ENCODE peak calls at places on chromosome 16, in five cellular contexts. M, G, W, H and C are unnamed samples.

GRCh38 chr16:57277586-57277985 is 6.9 kb downstream of the PLLP start:
- DNase-seq in G (no peak), M (peak), H (peak), W (peak), C (no peak)

GRCh38 chr16:4801962-4802658 is at the start of gene ROGDI:
- DNase-seq in G (peak), M (peak), W (peak), H (peak), C (peak)

GRCh38 chr16:56603589-56603988 is 4.8 kb upstream of the MT2A start:
- DNase-seq in G (peak), H (no peak), M (peak), W (peak), C (peak)

GRCh38 chr16:3520398-3520797 is 19.6 kb downstream of the CLUAP1 start:
- DNase-seq in W (no peak), M (no peak), G (no peak), H (no peak), C (no peak)

GRCh38 chr16:71456801-71457200 is 5.2 kb downstream of the ZNF23 start:
- DNase-seq in G (no peak), H (no peak), M (no peak), W (no peak), C (no peak)

GRCh38 chr16:4101421-4102275 is 14.6 kb downstream of the ADCY9 start:
- DNase-seq in M (no peak), H (no peak), W (no peak), G (no peak), C (no peak)

GRCh38 chr16:20061132-20061531 is 12.6 kb downstream of the GPR139 start:
- DNase-seq in G (no peak), W (no peak), M (no peak), H (no peak), C (no peak)

GRCh38 chr16:70018254-70018653 is 67.1 kb downstream of the CLEC18A start:
- DNase-seq in H (peak), M (peak), W (no peak), G (no peak), C (peak)

GRCh38 chr16:4358831-4359561 is 7.9 kb upstream of the PAM16 start:
- DNase-seq in G (peak), W (peak), M (no peak), H (peak), C (peak)

GRCh38 chr16:78437352-78437968 is 338.0 kb downstream of the WWOX start:
- DNase-seq in W (peak), H (peak), M (no peak), G (peak), C (peak)

GRCh38 chr16:4327782-4328579 is 12.1 kb downstream of the GLIS2 start:
- DNase-seq in W (peak), M (peak), G (peak), H (peak), C (peak)

GRCh38 chr16:54422159-54422558 is 135.6 kb upstream of the IRX3 start:
- DNase-seq in H (no peak), G (peak), M (no peak), W (no peak), C (no peak)

GRCh38 chr16:54421220-54421619 is 134.6 kb upstream of the IRX3 start:
- DNase-seq in G (no peak), H (no peak), W (no peak), M (no peak), C (no peak)

GRCh38 chr16:54424043-54424451 is 137.5 kb upstream of the IRX3 start:
- DNase-seq in G (no peak), H (no peak), M (no peak), W (no peak), C (no peak)

GRCh38 chr16:54425068-54425467 is 138.5 kb upstream of the IRX3 start:
- DNase-seq in M (no peak), G (no peak), H (no peak), W (no peak), C (no peak)

GRCh38 chr16:54422569-54422978 is 136.0 kb upstream of the IRX3 start:
- DNase-seq in H (no peak), M (no peak), G (no peak), W (no peak), C (no peak)
- H3K4me3 ChIP-seq in H (no peak), M (no peak), G (no peak), W (no peak), C (no peak)

DNA sequence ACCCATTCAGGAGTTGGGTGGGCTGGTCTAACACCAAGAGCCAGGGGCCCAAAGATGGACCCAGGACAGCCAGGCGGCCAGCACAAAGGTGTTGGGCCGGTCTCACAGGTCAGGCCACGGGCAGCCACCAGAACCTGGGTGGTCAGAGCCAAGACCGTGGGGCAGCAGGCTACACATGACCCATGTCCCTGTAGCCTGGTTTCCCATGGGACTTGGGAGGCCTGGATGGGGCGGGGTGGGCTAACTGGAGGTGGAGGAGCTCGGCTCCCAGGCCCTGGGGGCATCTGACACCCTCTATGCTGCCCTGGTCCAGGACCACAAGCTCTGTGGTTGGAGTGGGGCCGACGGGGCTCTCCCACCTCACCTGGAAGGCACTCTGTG is 17.2 kb downstream of the CTU2 start:
- DNase-seq in W (no peak), M (no peak), H (no peak), G (no peak), C (no peak)
- H3K27ac ChIP-seq in W (no peak), M (no peak), H (no peak), G (no peak), C (no peak)

DNA sequence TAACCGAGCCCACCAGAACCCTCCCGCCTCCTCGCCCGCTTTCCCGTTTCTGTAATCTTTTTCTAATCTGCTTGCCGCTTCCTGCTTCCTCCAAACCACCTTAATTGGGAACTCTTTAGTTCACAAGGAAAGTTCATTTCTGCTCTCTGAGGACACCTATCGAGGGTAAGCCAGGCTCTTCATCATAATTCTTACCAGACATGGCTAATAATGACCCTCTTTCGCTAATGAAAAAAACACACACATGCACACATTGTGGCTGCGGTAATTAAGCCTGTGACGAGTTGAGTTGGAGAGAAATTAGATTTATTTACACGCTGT is 100.7 kb downstream of the ZNF423 start:
- DNase-seq in H (no peak), G (no peak), W (peak), M (peak), C (peak)
- H3K4me3 ChIP-seq in H (no peak), G (no peak), W (peak), M (no peak), C (no peak)

GRCh38 chr16:23500212-23500865 is 10.0 kb downstream of the GGA2 start:
- DNase-seq in G (peak), M (no peak), H (no peak), W (peak), C (peak)

GRCh38 chr16:23498863-23499262 is 11.4 kb downstream of the GGA2 start:
- DNase-seq in M (no peak), H (no peak), G (no peak), W (no peak), C (no peak)

GRCh38 chr16:23499801-23500200 is 10.5 kb downstream of the GGA2 start:
- DNase-seq in G (peak), H (no peak), W (no peak), M (no peak), C (no peak)

GRCh38 chr16:23496826-23497542 is 13.3 kb downstream of the GGA2 start:
- DNase-seq in M (no peak), G (peak), H (no peak), W (no peak), C (peak)

GRCh38 chr16:23497543-23497868 is 12.8 kb downstream of the GGA2 start:
- DNase-seq in H (no peak), M (no peak), W (no peak), G (no peak), C (no peak)
- H3K27ac ChIP-seq in H (no peak), M (no peak), W (no peak), G (peak), C (no peak)

DNA sequence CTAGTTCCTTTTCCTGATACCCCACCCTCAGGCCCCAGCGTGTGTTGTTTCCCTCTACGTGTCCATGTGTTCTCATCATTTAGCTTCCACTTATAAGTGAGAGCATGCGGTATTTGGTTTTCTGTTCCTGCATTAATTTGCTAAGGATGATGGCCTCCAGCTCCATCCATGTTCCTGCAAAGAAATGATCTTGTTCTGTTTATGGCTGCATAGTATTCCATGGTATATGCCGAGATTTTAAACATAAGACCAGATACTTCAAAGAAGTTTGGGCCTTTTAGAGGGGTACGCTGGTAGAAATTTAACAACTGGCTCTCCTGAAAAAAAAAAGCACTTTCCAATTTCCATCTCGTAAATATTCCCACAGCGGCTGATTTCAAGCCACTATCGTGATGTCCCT is 59.8 kb downstream of the IRF8 start:
- DNase-seq in G (no peak), H (no peak), M (no peak), W (no peak), C (no peak)
- H3K4me3 ChIP-seq in G (no peak), H (no peak), M (no peak), W (no peak), C (no peak)

GRCh38 chr16:2016407-2016922 is 3.1 kb upstream of the NPW start:
- DNase-seq in W (no peak), G (no peak), M (peak), H (no peak), C (no peak)

GRCh38 chr16:2019500-2019899 is at the start of gene NPW:
- DNase-seq in W (no peak), M (no peak), H (no peak), G (no peak), C (no peak)

GRCh38 chr16:2015117-2015946 is 4.3 kb upstream of the NPW start:
- DNase-seq in H (no peak), G (no peak), W (peak), M (peak), C (peak)

GRCh38 chr16:2013527-2013926 is 3.9 kb upstream of the ZNF598 start:
- DNase-seq in H (no peak), W (no peak), M (no peak), G (no peak), C (no peak)

DNA sequence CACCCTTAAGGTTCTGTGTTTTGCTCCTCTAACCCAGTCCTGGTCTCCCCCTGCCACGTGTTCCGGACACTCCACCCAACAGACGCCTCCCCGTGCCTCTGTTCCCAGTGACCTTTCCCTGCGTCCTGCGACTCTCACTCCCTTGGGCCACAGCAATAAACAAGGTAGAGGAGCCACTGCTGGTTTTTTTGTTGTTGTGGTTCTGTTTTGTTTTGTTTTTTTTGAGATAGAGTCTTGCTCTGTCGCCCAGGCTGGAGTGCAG is 3.7 kb upstream of the NPW start:
- DNase-seq in W (no peak), H (no peak), M (no peak), G (no peak), C (no peak)
- H3K27ac ChIP-seq in W (peak), H (no peak), M (no peak), G (no peak), C (peak)

DNA sequence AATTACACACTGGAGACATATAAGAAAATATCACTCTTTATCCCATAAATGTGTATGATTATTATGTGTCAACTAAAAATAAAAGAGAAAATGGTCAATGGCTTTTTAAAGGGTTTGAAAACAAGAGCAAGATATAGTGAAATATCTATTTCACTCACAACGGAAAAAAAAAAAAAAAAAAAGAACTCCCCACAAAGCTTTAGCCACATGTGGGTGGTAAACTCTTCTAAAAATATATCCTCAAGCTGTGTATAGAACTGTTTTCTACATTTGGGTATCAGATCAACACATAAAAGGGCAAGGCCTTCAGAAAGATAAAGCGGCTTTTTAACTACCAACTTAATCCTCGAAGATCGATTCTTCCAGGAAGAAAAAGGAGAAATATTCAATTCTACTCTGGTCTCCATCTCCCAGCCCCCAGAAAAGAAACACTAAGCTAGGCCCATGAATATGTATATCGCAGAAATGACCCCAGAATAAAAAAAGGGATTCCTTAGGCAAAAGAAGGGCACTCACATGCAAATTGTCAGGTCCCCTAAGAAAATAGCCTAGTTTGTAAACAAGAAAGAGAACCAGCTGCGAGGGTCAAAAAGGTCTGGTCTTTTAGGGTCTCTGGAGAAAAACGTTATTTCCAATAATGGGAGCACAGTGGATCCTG is 4.4 kb downstream of the LITAF start:
- DNase-seq in H (no peak), G (no peak), M (peak), W (no peak), C (no peak)
- H3K4me3 ChIP-seq in H (peak), G (no peak), M (peak), W (no peak), C (no peak)

DNA sequence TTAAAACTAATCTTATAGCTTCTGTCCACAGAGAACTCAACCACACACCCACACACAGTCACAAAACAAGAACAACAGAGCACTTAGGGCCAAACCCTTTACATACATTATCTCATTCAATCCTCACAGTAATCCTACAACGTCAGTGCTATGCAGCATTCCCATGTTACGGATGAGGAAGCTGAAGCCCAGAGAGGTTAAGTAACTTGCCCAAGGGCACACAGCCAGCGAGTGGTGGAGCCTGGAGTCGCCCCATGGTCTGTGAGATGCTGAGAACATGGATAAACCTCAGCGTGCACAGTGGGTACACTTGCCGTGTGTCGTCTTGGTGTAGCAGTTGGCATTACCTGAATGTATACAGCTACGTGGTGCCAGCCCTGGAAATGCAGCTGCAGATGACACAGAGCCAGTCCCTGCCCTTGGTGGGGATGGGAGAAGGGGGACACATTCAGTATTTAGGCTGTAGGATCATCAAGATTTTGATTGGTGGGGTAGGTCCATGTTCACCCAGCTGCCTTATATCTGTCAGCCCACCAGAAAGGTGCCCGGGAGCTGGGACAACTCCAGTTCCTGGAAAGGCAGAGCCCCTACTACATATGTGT is 177.0 kb downstream of the IRF8 start:
- DNase-seq in G (no peak), H (no peak), W (no peak), M (no peak), C (no peak)
- H3K27ac ChIP-seq in G (no peak), H (no peak), W (no peak), M (no peak), C (no peak)

DNA sequence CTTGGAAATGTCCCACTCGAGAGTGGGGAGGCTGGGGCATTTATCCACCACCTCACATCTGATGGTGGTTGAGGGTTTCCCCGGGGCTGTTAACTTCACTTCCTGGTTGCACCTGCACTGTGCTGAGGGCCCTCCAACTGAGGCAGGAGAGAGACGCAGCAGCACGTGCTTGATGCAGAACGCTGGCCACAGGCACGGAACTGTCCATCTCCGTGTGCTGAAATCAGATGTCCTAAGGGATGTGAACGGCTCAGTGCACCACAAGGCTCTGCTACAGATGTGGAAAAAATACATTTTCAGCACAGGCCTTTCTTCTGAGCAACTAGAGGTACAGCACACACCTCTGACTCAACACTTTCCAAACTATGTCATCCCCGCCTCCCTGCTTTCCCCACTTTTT is 114.8 kb upstream of the C16orf82 start:
- DNase-seq in M (no peak), G (no peak), H (no peak), W (no peak), C (no peak)
- H3K4me3 ChIP-seq in M (no peak), G (no peak), H (no peak), W (no peak), C (no peak)

DNA sequence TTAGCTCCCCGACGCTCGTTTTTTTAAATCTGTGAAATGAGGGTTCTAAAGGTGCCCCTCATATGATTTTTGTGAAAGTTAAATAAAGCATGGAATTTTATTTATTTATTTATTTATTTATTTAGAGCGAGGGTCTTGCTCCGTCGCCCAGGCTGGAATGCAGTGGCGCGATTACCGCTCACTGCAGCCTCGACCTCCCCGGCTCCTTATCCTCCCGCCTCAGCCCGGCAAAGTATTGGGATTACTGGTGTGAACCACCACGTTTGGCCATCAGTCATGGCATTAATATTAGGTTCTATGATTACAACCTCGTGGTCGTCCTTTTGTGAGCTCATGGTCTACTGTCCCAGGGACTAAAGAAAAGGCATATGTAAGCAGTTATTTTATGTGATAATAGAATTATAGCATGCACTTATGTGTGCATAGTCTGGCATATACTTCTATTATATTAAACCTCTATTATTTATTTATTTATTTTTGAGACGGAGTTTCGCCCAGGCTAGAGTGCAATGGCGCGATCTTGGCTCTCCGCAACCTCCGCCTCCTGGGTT is 557 bp upstream of the LUC7L start:
- DNase-seq in H (no peak), M (no peak), W (no peak), G (no peak), C (no peak)
- H3K27ac ChIP-seq in H (peak), M (no peak), W (no peak), G (peak), C (no peak)